ENCODE peak calls at places on chromosomes 16 and 17, in five cellular contexts. Z is GM23338, C is HepG2, M is Panc1, Y is HCT116. O is an unnamed sample.

GRCh38 chr16:88864099-88864498 is 2.4 kb downstream of the PABPN1L start:
- ATAC-seq in Z (no peak), M (no peak), Y (no peak), C (no peak), O (no peak)

GRCh38 chr17:41687828-41688640 is 651 bp upstream of the EIF1 start:
- ATAC-seq in C (peak; percentile 0), M (no peak), Y (peak; percentile 10), Z (no peak), O (no peak)

GRCh38 chr17:80871341-80871740 is 120.3 kb upstream of the CHMP6 start:
- ATAC-seq in M (no peak), Y (no peak), C (no peak), Z (no peak), O (no peak)

GRCh38 chr17:2181206-2181983 is 122.2 kb downstream of the SMG6 start:
- ATAC-seq in C (no peak), Z (peak; percentile 53), Y (no peak), M (no peak), O (peak; percentile 84)

GRCh38 chr16:31501226-31501965 is 6.8 kb downstream of the RUSF1 start:
- ATAC-seq in Y (no peak), M (no peak), Z (peak; percentile 82), C (peak; percentile 77), O (no peak)

GRCh38 chr17:17146791-17147406 is 59.2 kb downstream of the PLD6 start:
- ATAC-seq in C (peak; percentile 88), M (peak; percentile 67), Y (peak; percentile 82), Z (peak; percentile 87), O (no peak)

GRCh38 chr16:79261461-79261860 is 339.1 kb downstream of the MAF start:
- ATAC-seq in C (peak; percentile 96), Y (peak; percentile 49), M (no peak), Z (peak; percentile 98), O (no peak)

GRCh38 chr17:2346475-2346874 is 9.2 kb downstream of the SGSM2 start:
- ATAC-seq in Y (peak; percentile 21), C (no peak), Z (no peak), M (no peak), O (no peak)

GRCh38 chr17:4229627-4230026 is 34.2 kb downstream of the ANKFY1 start:
- ATAC-seq in Z (no peak), M (peak; percentile 68), Y (peak; percentile 76), C (no peak), O (peak; percentile 50)

GRCh38 chr17:43698678-43699437 is 37.1 kb upstream of the MEOX1 start:
- ATAC-seq in M (no peak), Z (no peak), Y (no peak), C (no peak), O (no peak)

GRCh38 chr16:79816081-79816497 is 215.6 kb upstream of the MAF start:
- ATAC-seq in Y (no peak), Z (no peak), C (no peak), M (no peak), O (peak; percentile 48)

GRCh38 chr17:78709119-78709681 is 72.9 kb downstream of the CYTH1 start:
- ATAC-seq in Z (no peak), C (peak; percentile 32), M (peak; percentile 35), Y (no peak), O (no peak)

GRCh38 chr16:53771655-53772497 is 67.9 kb downstream of the FTO start:
- ATAC-seq in Z (no peak), C (no peak), Y (no peak), M (no peak), O (no peak)

GRCh38 chr17:81037783-81038733 is 3.1 kb downstream of the BAIAP2 start:
- ATAC-seq in Z (peak; percentile 9), Y (no peak), M (no peak), C (peak; percentile 11), O (no peak)

GRCh38 chr17:18181358-18181757 is 2.3 kb upstream of the ALKBH5 start:
- ATAC-seq in M (no peak), C (no peak), Z (no peak), Y (no peak), O (no peak)

GRCh38 chr17:32335647-32336046 is 6.3 kb downstream of the C17orf75 start:
- ATAC-seq in Y (no peak), Z (no peak), M (peak; percentile 57), C (no peak), O (no peak)

GRCh38 chr17:76672270-76672851 is 28.8 kb upstream of the ST6GALNAC1 start:
- ATAC-seq in C (peak; percentile 14), M (no peak), Y (no peak), Z (no peak), O (no peak)

DNA sequence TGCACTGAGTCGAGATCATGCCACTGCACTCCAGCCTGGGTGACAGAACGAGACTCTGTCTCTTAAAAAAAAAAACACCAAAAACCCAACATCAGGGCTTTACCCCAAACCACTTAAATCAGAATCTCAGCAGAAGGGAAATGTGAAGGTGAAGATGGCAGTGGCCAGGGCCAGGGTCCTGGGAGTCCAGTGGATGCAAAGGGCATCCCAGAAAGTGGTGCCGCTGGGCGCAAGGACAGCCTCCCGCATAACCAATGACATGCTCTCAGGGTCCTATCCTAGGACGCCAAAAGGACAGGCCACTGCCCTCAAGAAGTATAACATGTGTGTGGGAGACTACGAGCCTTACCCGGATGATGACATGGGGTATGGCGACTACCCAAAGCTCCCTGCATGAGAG is 7.9 kb downstream of the TUBD1 start:
- ATAC-seq in Z (no peak), Y (no peak), C (no peak), M (no peak), O (no peak)
- TF ChIP-seq POLR2AphosphoS5 in Z (no peak), Y (no peak), C (no peak), M (no peak), O (no peak)

DNA sequence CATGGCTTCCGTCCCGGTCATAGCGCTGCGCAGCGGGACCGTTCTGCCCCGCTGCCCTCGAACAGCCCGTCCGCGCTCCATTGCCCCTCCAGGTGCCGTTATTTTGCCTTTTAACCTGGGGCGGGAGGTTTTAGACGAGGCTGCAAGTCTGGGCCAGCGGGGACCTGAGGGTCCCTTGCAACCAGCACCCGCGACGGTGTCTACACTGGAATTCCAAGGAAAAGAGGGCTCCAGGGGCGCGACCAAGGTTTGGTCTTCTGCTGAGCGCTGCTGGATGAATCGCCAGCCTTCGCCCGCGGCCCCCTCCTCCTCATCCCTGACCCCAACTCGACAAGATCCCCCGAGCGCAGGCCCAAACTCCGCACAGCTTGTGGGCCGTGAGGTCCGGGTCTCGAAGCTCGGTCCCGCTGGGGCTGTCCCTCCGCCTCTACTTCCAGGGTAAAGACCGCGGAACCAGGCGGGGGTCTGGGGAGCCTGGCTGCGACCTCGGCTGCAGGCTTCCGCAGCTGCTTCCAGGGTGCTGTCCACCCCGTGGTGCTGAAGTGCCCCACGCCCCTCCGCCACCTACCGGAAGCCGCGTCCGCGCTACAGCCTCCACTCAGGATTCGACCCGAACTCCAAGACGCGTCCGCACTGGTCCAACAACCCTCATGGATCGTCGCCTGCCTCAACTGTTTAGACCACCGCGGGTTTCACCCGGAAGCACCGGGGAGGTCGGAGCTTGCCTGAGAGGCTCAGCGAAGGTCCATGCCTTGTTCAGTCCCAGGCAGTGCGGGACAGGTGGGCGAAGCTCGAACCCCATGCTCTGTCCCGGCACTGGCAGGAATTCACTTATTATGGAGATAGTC is 10.1 kb upstream of the CA4 start:
- ATAC-seq in Z (peak; percentile 16), C (peak; percentile 62), M (no peak), Y (no peak), O (no peak)
- TF ChIP-seq CTCF in Z (peak; percentile 63), C (peak; percentile 93), M (no peak), Y (peak; percentile 55), O (peak; percentile 52)

GRCh38 chr16:73033271-73033998 is 14.5 kb downstream of the ZFHX3 start:
- ATAC-seq in M (no peak), Y (no peak), Z (peak; percentile 59), C (peak; percentile 8), O (no peak)
- H3K27me3 ChIP-seq in M (no peaks in the 10 kb centered on the region), Y (no peaks in the 10 kb centered on the region), Z (peaks cover 91% of the 10 kb centered on the region), C (no peaks in the 10 kb centered on the region), O (no peaks in the 10 kb centered on the region)

GRCh38 chr16:9138021-9138680 is 46.7 kb downstream of the HAPSTR1 start:
- ATAC-seq in C (no peak), M (no peak), Z (no peak), Y (no peak), O (peak; percentile 5)

GRCh38 chr16:9135797-9136196 is 44.4 kb downstream of the HAPSTR1 start:
- ATAC-seq in Y (no peak), C (no peak), M (peak; percentile 15), Z (no peak), O (no peak)

GRCh38 chr16:9136596-9136995 is 45.2 kb downstream of the HAPSTR1 start:
- ATAC-seq in M (no peak), Z (no peak), C (no peak), Y (no peak), O (no peak)

GRCh38 chr16:9134739-9135138 is 43.3 kb downstream of the HAPSTR1 start:
- ATAC-seq in Y (peak; percentile 82), M (peak; percentile 81), C (peak; percentile 88), Z (peak; percentile 88), O (no peak)

GRCh38 chr16:9134306-9134705 is 42.9 kb downstream of the HAPSTR1 start:
- ATAC-seq in Y (no peak), Z (no peak), C (no peak), M (no peak), O (no peak)
- TF ChIP-seq POLR2AphosphoS5 in Y (no peak), Z (no peak), C (no peak), M (no peak), O (no peak)

DNA sequence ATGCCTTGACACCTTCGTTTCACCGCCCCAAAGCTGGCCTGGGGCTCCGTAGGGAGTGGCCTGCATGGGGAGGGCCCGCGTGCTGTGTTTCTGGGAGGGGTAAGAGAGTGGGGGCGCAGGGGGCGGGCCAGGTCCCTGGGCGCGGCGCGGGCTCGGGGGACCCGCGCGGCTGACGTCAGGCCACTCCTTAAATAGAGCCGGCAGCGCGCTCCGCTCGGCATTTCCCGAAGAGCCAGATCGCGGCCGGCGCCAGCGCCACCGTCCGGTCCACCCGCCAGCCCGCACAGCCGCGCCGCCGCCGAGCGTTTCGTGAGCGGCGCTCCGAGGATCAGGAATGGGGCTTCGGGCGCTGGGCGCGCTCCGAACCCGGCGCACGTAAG is at the start of gene HS3ST2:
- ATAC-seq in Y (no peak), C (no peak), Z (peak; percentile 73), M (no peak), O (peak; percentile 59)
- TF ChIP-seq CTCF in Y (no peak), C (no peak), Z (peak; percentile 52), M (no peak), O (peak; percentile 46)

DNA sequence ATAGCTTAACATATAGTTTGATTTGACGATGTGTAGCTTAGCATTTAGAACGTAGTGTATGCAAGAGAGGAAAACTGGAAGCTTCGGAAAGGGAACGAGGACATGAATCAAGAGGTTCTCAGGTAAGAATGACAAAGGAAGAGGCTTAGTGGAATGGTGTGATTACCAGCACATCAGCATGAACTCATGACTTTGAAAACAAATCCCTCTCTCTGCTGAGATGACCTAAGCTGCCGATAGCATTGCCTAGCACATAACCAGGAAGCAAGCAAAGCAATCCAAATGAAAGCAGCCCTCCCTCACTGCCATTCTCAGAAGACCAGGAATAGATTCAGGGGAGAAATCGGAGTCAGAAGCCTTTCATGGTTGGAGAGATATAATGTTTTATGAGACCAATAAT is 51.3 kb upstream of the CCL1 start:
- ATAC-seq in Z (peak; percentile 89), Y (no peak), C (no peak), M (no peak), O (no peak)
- H3K27me3 ChIP-seq in Z (peaks cover 44% of the 10 kb centered on the region), Y (peaks cover 37% of the 10 kb centered on the region), C (no peaks in the 10 kb centered on the region), M (no peaks in the 10 kb centered on the region), O (peaks cover 63% of the 10 kb centered on the region)

GRCh38 chr17:64974750-64975317 is 55.6 kb upstream of the LRRC37A3 start:
- ATAC-seq in Y (peak; percentile 1), C (peak; percentile 2), M (peak; percentile 4), Z (no peak), O (no peak)
- TF ChIP-seq POLR2AphosphoS5 in Y (no peak), C (no peak), M (no peak), Z (no peak), O (no peak)